ENCODE peak calls at places on chromosomes 3 and 15, in five cellular contexts. One of them, this sample, is unnamed.

GRCh38 chr3:18047052-18047451 is 304.6 kb upstream of the TBC1D5 start:
- DNase-seq in lower leg skin: no peak
- DNase-seq in AG10803: peak
- DNase-seq in omental fat pad: no peak
- DNase-seq in stomach: no peak
- DNase-seq in this sample: no peak

GRCh38 chr15:75347222-75348033 is 589 bp downstream of the NEIL1 start:
- DNase-seq in lower leg skin: peak
- DNase-seq in AG10803: no peak
- DNase-seq in omental fat pad: no peak
- DNase-seq in stomach: peak
- DNase-seq in this sample: no peak

GRCh38 chr3:194396561-194396896 is 2.5 kb downstream of the GP5 start:
- DNase-seq in lower leg skin: no peak
- DNase-seq in AG10803: no peak
- DNase-seq in omental fat pad: no peak
- DNase-seq in stomach: no peak
- DNase-seq in this sample: no peak

GRCh38 chr3:10224794-10225660 is 23.2 kb upstream of the TATDN2 start:
- DNase-seq in lower leg skin: peak
- DNase-seq in AG10803: peak
- DNase-seq in omental fat pad: peak
- DNase-seq in stomach: peak
- DNase-seq in this sample: peak

GRCh38 chr3:174253221-174253620 is 605.9 kb upstream of the NAALADL2 start:
- DNase-seq in lower leg skin: no peak
- DNase-seq in AG10803: no peak
- DNase-seq in omental fat pad: no peak
- DNase-seq in stomach: no peak
- DNase-seq in this sample: no peak

GRCh38 chr15:78457101-78457500 is 19.1 kb downstream of the IREB2 start:
- DNase-seq in lower leg skin: no peak
- DNase-seq in AG10803: peak
- DNase-seq in omental fat pad: no peak
- DNase-seq in stomach: no peak
- DNase-seq in this sample: peak

GRCh38 chr3:42730706-42731420 is 28.3 kb upstream of the HHATL start:
- DNase-seq in lower leg skin: peak
- DNase-seq in AG10803: no peak
- DNase-seq in omental fat pad: no peak
- DNase-seq in stomach: no peak
- DNase-seq in this sample: no peak

GRCh38 chr15:44735482-44736260 is 657 bp upstream of the TRIM69 start:
- DNase-seq in lower leg skin: no peak
- DNase-seq in AG10803: peak
- DNase-seq in omental fat pad: no peak
- DNase-seq in stomach: no peak
- DNase-seq in this sample: no peak

GRCh38 chr15:69468241-69469121 is 15.9 kb downstream of the RPLP1 start:
- DNase-seq in lower leg skin: peak
- DNase-seq in AG10803: no peak
- DNase-seq in omental fat pad: no peak
- DNase-seq in stomach: peak
- DNase-seq in this sample: no peak

GRCh38 chr3:51622868-51623267 is 48.2 kb upstream of the TEX264 start:
- DNase-seq in lower leg skin: no peak
- DNase-seq in AG10803: peak
- DNase-seq in omental fat pad: no peak
- DNase-seq in stomach: peak
- DNase-seq in this sample: peak

GRCh38 chr3:39990532-39990931 is 181.1 kb downstream of the MYRIP start:
- DNase-seq in lower leg skin: no peak
- DNase-seq in AG10803: peak
- DNase-seq in omental fat pad: no peak
- DNase-seq in stomach: peak
- DNase-seq in this sample: no peak

GRCh38 chr3:141052570-141053069 is 1.5 kb downstream of the SPSB4 start:
- DNase-seq in lower leg skin: no peak
- DNase-seq in AG10803: no peak
- DNase-seq in omental fat pad: no peak
- DNase-seq in stomach: no peak
- DNase-seq in this sample: no peak

GRCh38 chr3:13072239-13073041 is 789 bp downstream of the IQSEC1 start:
- DNase-seq in lower leg skin: no peak
- DNase-seq in AG10803: no peak
- DNase-seq in omental fat pad: no peak
- DNase-seq in stomach: peak
- DNase-seq in this sample: peak

GRCh38 chr3:43062556-43063040 is 43.3 kb downstream of the POMGNT2 start:
- DNase-seq in lower leg skin: peak
- DNase-seq in AG10803: no peak
- DNase-seq in omental fat pad: no peak
- DNase-seq in stomach: no peak
- DNase-seq in this sample: no peak

GRCh38 chr15:100099976-100100375 is 241.8 kb downstream of the ADAMTS17 start:
- DNase-seq in lower leg skin: peak
- DNase-seq in AG10803: no peak
- DNase-seq in omental fat pad: no peak
- DNase-seq in stomach: no peak
- DNase-seq in this sample: no peak

GRCh38 chr3:168620854-168621253 is 525.1 kb upstream of the GOLIM4 start:
- DNase-seq in lower leg skin: no peak
- DNase-seq in AG10803: no peak
- DNase-seq in omental fat pad: no peak
- DNase-seq in stomach: peak
- DNase-seq in this sample: peak

GRCh38 chr3:195172896-195173295 is 98.1 kb downstream of the XXYLT1 start:
- DNase-seq in lower leg skin: peak
- DNase-seq in AG10803: no peak
- DNase-seq in omental fat pad: no peak
- DNase-seq in stomach: no peak
- DNase-seq in this sample: no peak

GRCh38 chr3:171954644-171955365 is 84.6 kb upstream of the FNDC3B start:
- DNase-seq in lower leg skin: no peak
- DNase-seq in AG10803: peak
- DNase-seq in omental fat pad: no peak
- DNase-seq in stomach: no peak
- DNase-seq in this sample: no peak

GRCh38 chr3:40939113-40940070 is 259.9 kb upstream of the CTNNB1 start:
- DNase-seq in lower leg skin: no peak
- DNase-seq in AG10803: no peak
- DNase-seq in omental fat pad: no peak
- DNase-seq in stomach: no peak
- DNase-seq in this sample: no peak

GRCh38 chr3:160941885-160942494 is 163.2 kb downstream of the B3GALNT1 start:
- DNase-seq in lower leg skin: peak
- DNase-seq in AG10803: peak
- DNase-seq in omental fat pad: peak
- DNase-seq in stomach: peak
- DNase-seq in this sample: peak